ENCODE peak calls at places on chromosomes 7 and 10, in five cellular contexts. N is effector memory CD4-positive, alpha-beta T cell; A is cardiac muscle cell; Z is neuronal stem cell; P is adrenal gland. L is an unnamed sample.
A peak's percentile ranks its signal among the peaks of the same experiment; 100 is the strongest.

GRCh38 chr7:214410-215212 is 22.2 kb downstream of the FAM20C start:
- DNase-seq in A (no peak), P (no peak), Z (no peak), N (no peak), L (no peak)

GRCh38 chr7:107838816-107839584 is 36.0 kb upstream of the SLC26A3 start:
- DNase-seq in A (no peak), P (no peak), Z (no peak), N (no peak), L (no peak)

GRCh38 chr10:68106656-68107055 is 2.6 kb upstream of the MYPN start:
- DNase-seq in P (no peak), Z (no peak), N (no peak), A (peak; percentile 54), L (no peak)

GRCh38 chr10:13707156-13707881 is 120.6 kb downstream of the PRPF18 start:
- DNase-seq in A (peak; percentile 96), P (peak; percentile 70), Z (peak; percentile 72), N (no peak), L (peak; percentile 75)

GRCh38 chr7:151725844-151726770 is 150.8 kb downstream of the PRKAG2 start:
- DNase-seq in N (no peak), Z (no peak), P (no peak), A (no peak), L (no peak)

GRCh38 chr7:137923380-137923779 is 76.6 kb upstream of the DGKI start:
- DNase-seq in A (no peak), N (no peak), P (no peak), Z (no peak), L (no peak)

GRCh38 chr7:21967500-21968099 is 21.9 kb upstream of the CDCA7L start:
- DNase-seq in N (no peak), A (peak; percentile 59), P (no peak), Z (no peak), L (no peak)

GRCh38 chr7:158549176-158549833 is 38.3 kb downstream of the PTPRN2 start:
- DNase-seq in N (no peak), Z (no peak), A (peak; percentile 26), P (no peak), L (no peak)

GRCh38 chr7:70793767-70794166 is 338.2 kb upstream of the GALNT17 start:
- DNase-seq in A (no peak), N (no peak), P (no peak), Z (no peak), L (no peak)

GRCh38 chr10:17836917-17837316 is 27.8 kb downstream of the MRC1 start:
- DNase-seq in P (peak; percentile 43), A (peak; percentile 86), N (no peak), Z (peak; percentile 4), L (no peak)

GRCh38 chr10:118042827-118043242 is 3.9 kb downstream of the RAB11FIP2 start:
- DNase-seq in Z (no peak), N (no peak), A (no peak), P (no peak), L (no peak)

GRCh38 chr10:86258940-86259339 is 107.7 kb downstream of the GRID1 start:
- DNase-seq in N (no peak), Z (no peak), A (no peak), P (peak; percentile 11), L (no peak)

GRCh38 chr7:4706384-4707032 is 24.4 kb downstream of the FOXK1 start:
- DNase-seq in N (no peak), A (no peak), Z (no peak), P (no peak), L (no peak)

GRCh38 chr7:25924061-25924460 is 227.9 kb upstream of the NFE2L3 start:
- DNase-seq in N (no peak), Z (no peak), P (no peak), A (no peak), L (no peak)

GRCh38 chr10:79446451-79447020 is 1.1 kb upstream of the ZCCHC24 start:
- DNase-seq in Z (peak; percentile 68), N (no peak), A (peak; percentile 53), P (peak; percentile 86), L (peak; percentile 86)

GRCh38 chr10:49164587-49165188 is 23.5 kb downstream of the TMEM273 start:
- DNase-seq in A (peak; percentile 59), P (peak; percentile 59), Z (peak; percentile 18), N (no peak), L (no peak)

GRCh38 chr10:94123253-94123995 is 129.7 kb downstream of the PLCE1 start:
- DNase-seq in N (no peak), P (no peak), Z (peak; percentile 27), A (peak; percentile 82), L (no peak)

GRCh38 chr7:78039791-78040776 is 241.5 kb downstream of the PHTF2 start:
- DNase-seq in Z (peak; percentile 37), N (peak; percentile 17), P (peak; percentile 41), A (peak; percentile 20), L (no peak)

GRCh38 chr10:15439381-15439837 is 68.3 kb upstream of the FAM171A1 start:
- DNase-seq in Z (no peak), A (peak; percentile 86), P (peak; percentile 60), N (no peak), L (no peak)

GRCh38 chr10:133474027-133474426 is 20.3 kb downstream of the SCART1 start:
- DNase-seq in N (no peak), A (no peak), P (no peak), Z (no peak), L (no peak)

GRCh38 chr7:26863504-26864308 is 684 bp downstream of the SKAP2 start:
- DNase-seq in Z (no peak), N (no peak), A (peak; percentile 40), P (no peak), L (no peak)

GRCh38 chr7:86846494-86847190 is 202.9 kb downstream of the GRM3 start:
- DNase-seq in A (no peak), N (no peak), P (no peak), Z (no peak), L (no peak)

GRCh38 chr10:59708816-59709471 is 706 bp downstream of the SLC16A9 start:
- DNase-seq in A (peak; percentile 16), Z (peak; percentile 21), N (no peak), P (peak; percentile 55), L (no peak)

GRCh38 chr10:34489973-34490372 is 325.1 kb downstream of the PARD3 start:
- DNase-seq in Z (no peak), A (peak; percentile 52), N (no peak), P (no peak), L (no peak)

GRCh38 chr7:28433604-28434254 is 21.4 kb downstream of the CREB5 start:
- DNase-seq in A (peak; percentile 74), N (no peak), Z (peak; percentile 9), P (peak; percentile 34), L (no peak)
- H3K27ac ChIP-seq in A (no peak overlapping the region), N (no peak overlapping the region), Z (no peak overlapping the region), P (no peak overlapping the region), L (no peak overlapping the region)

DNA sequence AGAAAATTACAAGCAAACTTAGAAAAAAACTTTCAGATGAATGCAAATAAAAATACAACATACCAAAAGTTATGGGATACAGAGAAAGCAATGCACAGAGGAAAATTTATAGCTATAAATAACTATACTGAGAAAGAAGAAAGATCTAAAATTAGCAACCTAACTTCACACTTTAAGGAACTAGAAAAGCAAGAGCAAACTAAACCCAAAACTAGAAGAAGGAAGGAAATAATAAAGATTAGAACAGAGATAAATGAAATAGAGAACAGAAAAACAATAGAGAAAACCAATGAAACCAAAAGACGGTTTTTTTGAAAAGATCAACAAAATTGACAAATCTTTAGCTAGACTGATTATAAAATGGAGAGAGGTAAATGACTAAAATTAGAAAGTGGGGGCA is 9.6 kb upstream of the STRA8 start:
- DNase-seq in A (no peak), P (no peak), N (no peak), Z (no peak), L (no peak)
- H3K4me3 ChIP-seq in A (peak overlapping the region; percentile 6), P (no peak overlapping the region), N (no peak overlapping the region), Z (no peak overlapping the region), L (no peak overlapping the region)

GRCh38 chr10:122261584-122261983 is 9.5 kb upstream of the BTBD16 start:
- DNase-seq in N (no peak), A (no peak), P (no peak), Z (no peak), L (no peak)
- H3K4me1 ChIP-seq in N (no peaks in the 10 kb centered on the region), A (peaks cover 36% of the 10 kb centered on the region), P (no peaks in the 10 kb centered on the region), Z (no peaks in the 10 kb centered on the region), L (no peaks in the 10 kb centered on the region)

DNA sequence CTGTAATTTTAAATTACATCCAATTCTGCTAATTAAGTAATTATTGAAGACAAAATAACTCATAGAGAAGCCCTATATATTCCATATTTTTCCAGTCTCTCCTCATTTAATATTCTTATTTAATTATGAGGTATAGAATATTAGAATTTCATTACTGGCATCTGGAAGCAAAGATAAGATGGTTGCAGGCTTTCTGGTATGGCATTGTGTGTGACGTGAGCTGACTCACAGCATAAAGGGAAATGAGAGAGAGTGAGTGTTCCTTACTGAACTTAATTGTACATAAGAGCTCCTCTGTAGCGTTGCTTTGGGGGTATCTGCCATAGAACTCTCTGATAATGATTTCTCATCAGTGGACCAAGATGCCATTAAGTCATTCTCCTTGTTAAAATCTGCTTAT is 127.4 kb upstream of the TEX47 start:
- DNase-seq in P (no peak), A (no peak), Z (no peak), N (no peak), L (no peak)
- H3K27ac ChIP-seq in P (no peak overlapping the region), A (no peak overlapping the region), Z (no peak overlapping the region), N (no peak overlapping the region), L (no peak overlapping the region)

DNA sequence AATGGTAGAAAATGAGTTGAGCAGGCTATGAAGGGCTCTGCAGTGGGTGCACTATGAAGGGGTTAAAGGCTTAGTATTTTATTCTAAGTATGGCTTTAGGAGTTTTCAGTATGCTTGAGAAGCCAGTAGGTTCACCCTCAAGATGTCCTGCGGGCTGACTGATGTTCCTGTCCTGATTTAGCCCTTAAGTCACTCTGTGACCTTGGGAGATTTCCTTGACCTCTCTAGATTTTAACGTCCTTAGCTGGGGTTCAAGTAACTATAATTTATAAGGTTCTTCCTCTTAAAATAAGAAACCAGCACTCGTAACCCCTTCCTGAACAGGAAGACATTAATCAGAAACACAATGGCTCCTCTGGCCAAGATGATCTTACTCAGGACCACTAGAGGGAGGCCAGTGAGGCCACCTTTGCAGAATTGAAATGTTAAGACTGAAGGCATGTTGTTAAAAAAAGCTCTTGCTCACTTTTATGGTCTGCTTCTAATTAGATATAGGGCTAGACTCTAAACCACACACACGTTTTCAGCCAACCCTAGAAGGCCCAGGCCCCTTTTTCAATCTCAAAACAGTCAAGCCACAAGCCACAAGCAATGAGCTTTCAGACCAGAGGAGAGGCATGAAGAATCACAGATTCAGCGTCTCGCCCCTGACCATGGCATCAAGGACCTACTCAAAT is 42.0 kb downstream of the CDK1 start:
- DNase-seq in Z (no peak), N (no peak), A (peak; percentile 66), P (no peak), L (no peak)
- H3K4me3 ChIP-seq in Z (no peak overlapping the region), N (no peak overlapping the region), A (no peak overlapping the region), P (no peak overlapping the region), L (no peak overlapping the region)

GRCh38 chr10:80504158-80504811 is 33.4 kb upstream of the SH2D4B start:
- DNase-seq in N (no peak), P (no peak), Z (peak; percentile 29), A (no peak), L (no peak)
- H3K4me1 ChIP-seq in N (peaks cover 62% of the 10 kb centered on the region), P (peaks cover 83% of the 10 kb centered on the region), Z (peaks cover 24% of the 10 kb centered on the region), A (peaks cover 10% of the 10 kb centered on the region), L (peaks cover 90% of the 10 kb centered on the region)

L was measured in upper lobe of right lung.